ENCODE peak calls at places on chromosomes 12 and 14, in seven cellular contexts. U, T, L, V, D, I and C are unnamed samples.

GRCh38 chr14:95198320-95198719 is 41.0 kb upstream of the DICER1 start:
- DNase-seq in V (no peak), U (no peak), I (no peak), L (no peak), D (peak; percentile 35), T (no peak), C (no peak)

GRCh38 chr14:40447032-40447431 is 1014.8 kb upstream of the FBXO33 start:
- DNase-seq in U (no peak), T (no peak), D (no peak), I (no peak), L (peak; percentile 1), V (no peak), C (no peak)

GRCh38 chr14:91837076-91837475 is 30.3 kb downstream of the TC2N start:
- DNase-seq in T (no peak), I (no peak), L (no peak), V (no peak), D (no peak), U (no peak), C (no peak)

GRCh38 chr14:35539969-35540368 is 6.0 kb downstream of the INSM2 start:
- DNase-seq in U (no peak), I (no peak), V (no peak), T (no peak), L (no peak), D (no peak), C (no peak)

GRCh38 chr14:76456200-76456599 is 80.3 kb downstream of the ESRRB start:
- DNase-seq in L (peak; percentile 82), V (no peak), U (no peak), T (no peak), D (no peak), I (peak; percentile 53), C (peak; percentile 33)

GRCh38 chr12:100458191-100458590 is 15.5 kb upstream of the NR1H4 start:
- DNase-seq in T (no peak), U (no peak), V (no peak), L (no peak), D (no peak), I (no peak), C (no peak)

GRCh38 chr14:61698216-61698980 is 3.1 kb downstream of the HIF1A start:
- DNase-seq in T (no peak), U (no peak), I (no peak), D (no peak), L (peak; percentile 15), V (no peak), C (no peak)

GRCh38 chr12:106160915-106161314 is 22.2 kb upstream of the NUAK1 start:
- DNase-seq in L (no peak), V (no peak), T (no peak), D (no peak), U (no peak), I (no peak), C (no peak)

GRCh38 chr14:25848601-25849000 is 749.2 kb downstream of the NOVA1 start:
- DNase-seq in U (no peak), L (no peak), D (no peak), I (no peak), T (no peak), V (no peak), C (no peak)

GRCh38 chr14:64799555-64799954 is 80.2 kb downstream of the SPTB start:
- DNase-seq in D (no peak), U (no peak), L (no peak), V (no peak), I (no peak), T (no peak), C (no peak)

GRCh38 chr14:98385851-98386250 is 886.1 kb downstream of the BCL11B start:
- DNase-seq in I (no peak), U (no peak), D (no peak), V (no peak), T (no peak), L (no peak), C (no peak)

GRCh38 chr14:78512021-78512420 is 341.8 kb downstream of the NRXN3 start:
- DNase-seq in D (no peak), I (no peak), V (no peak), L (no peak), U (no peak), T (no peak), C (no peak)

GRCh38 chr12:69991683-69992297 is 166.8 kb downstream of the MYRFL start:
- DNase-seq in V (no peak), U (no peak), T (no peak), L (no peak), I (no peak), D (no peak), C (no peak)

GRCh38 chr12:26810330-26810729 is 22.7 kb downstream of the ITPR2 start:
- DNase-seq in D (no peak), I (no peak), L (peak; percentile 29), U (peak; percentile 57), T (peak; percentile 36), V (peak; percentile 28), C (no peak)

GRCh38 chr14:73759183-73759713 is 45.1 kb upstream of the PNMA1 start:
- DNase-seq in I (no peak), U (peak; percentile 87), V (peak; percentile 69), D (peak; percentile 75), L (peak; percentile 68), T (peak; percentile 71), C (no peak)

GRCh38 chr14:98382662-98383061 is 889.3 kb downstream of the BCL11B start:
- DNase-seq in T (no peak), D (no peak), U (no peak), L (no peak), I (no peak), V (no peak), C (no peak)

GRCh38 chr14:72962829-72963312 is 36.6 kb downstream of the DCAF4 start:
- DNase-seq in T (no peak), D (no peak), I (peak; percentile 84), V (no peak), U (no peak), L (peak; percentile 44), C (peak; percentile 54)

GRCh38 chr12:132451172-132451835 is 38.6 kb upstream of the FBRSL1 start:
- DNase-seq in T (no peak), L (no peak), I (no peak), U (no peak), V (peak; percentile 14), D (no peak), C (no peak)

GRCh38 chr14:60175255-60175902 is 10.2 kb upstream of the DHRS7 start:
- DNase-seq in I (no peak), V (no peak), D (no peak), L (no peak), T (no peak), U (no peak), C (no peak)

DNA sequence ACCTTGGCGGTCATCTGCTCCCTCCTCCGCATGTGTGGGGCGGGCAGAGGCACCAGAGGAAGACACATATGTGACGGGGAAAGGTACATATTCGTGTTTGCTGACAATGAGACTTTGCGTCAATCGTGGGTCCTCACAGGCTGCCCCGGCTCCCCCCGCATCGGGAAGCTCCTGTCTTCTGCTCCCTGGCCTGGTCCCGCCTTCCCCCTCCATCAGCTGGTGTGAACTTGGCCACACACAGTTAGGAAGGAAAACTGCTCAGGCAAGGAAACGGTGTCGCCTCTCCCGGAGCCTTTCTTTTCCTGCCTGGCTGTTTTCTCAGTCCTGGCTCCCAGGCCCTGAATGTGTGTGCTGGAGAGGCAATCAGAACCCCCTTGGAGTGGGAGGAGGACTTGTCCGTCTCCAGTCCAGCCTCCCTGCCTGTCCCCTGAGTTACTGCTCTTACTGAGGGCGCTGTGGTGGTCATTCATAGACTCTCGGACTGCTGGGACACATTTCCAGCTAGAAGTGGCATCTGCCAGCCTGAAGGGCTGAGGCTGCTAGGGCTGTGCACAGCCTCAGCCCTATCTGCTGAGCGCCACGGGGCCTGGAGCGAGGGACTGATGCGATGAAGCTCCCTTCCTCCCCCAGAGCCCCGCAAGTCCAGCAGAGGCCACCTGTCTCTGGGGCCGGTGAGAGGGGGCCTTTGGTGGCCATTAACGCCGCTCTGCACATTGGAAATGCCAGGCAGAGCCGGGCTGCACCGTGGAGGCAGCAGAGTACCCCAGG is 44.2 kb upstream of the TSPAN9 start:
- DNase-seq in D (no peak), V (peak; percentile 43), L (no peak), I (no peak), U (no peak), T (no peak), C (no peak)
- H3K27ac ChIP-seq in D (no peak overlapping the region), V (no peak overlapping the region), L (no peak overlapping the region), I (no peak overlapping the region), U (peak overlapping the region; percentile 56), T (no peak overlapping the region), C (no peak overlapping the region)

GRCh38 chr12:122878780-122879612 is 16.9 kb downstream of the VPS37B start:
- DNase-seq in U (no peak), D (no peak), L (no peak), V (no peak), I (no peak), T (no peak), C (no peak)
- H3K4me1 ChIP-seq in U (peaks cover 100% of the 10 kb centered on the region), D (peaks cover 81% of the 10 kb centered on the region), L (peaks cover 8% of the 10 kb centered on the region), V (no peaks in the 10 kb centered on the region), I (no peaks in the 10 kb centered on the region), T (no peaks in the 10 kb centered on the region), C (no peaks in the 10 kb centered on the region)

DNA sequence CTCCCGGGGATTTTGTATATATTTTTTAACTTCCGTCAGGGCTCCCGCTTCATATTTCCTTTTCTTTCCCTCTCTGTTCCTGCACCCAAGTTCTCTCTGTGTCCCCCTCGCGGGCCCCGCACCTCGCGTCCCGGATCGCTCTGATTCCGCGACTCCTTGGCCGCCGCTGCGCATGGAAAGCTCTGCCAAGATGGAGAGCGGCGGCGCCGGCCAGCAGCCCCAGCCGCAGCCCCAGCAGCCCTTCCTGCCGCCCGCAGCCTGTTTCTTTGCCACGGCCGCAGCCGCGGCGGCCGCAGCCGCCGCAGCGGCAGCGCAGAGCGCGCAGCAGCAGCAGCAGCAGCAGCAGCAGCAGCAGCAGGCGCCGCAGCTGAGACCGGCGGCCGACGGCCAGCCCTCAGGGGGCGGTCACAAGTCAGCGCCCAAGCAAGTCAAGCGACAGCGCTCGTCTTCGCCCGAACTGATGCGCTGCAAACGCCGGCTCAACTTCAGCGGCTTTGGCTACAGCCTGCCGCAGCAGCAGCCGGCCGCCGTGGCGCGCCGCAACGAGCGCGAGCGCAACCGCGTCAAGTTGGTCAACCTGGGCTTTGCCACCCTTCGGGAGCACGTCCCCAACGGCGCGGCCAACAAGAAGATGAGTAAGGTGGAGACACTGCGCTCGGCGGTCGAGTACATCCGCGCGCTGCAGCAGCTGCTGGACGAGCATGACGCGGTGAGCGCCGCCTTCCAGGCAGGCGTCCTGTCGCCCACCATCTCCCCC is 777 bp downstream of the ASCL1 start:
- DNase-seq in L (peak; percentile 94), I (peak; percentile 21), D (no peak), U (no peak), T (no peak), V (peak; percentile 46), C (no peak)
- H3K4me3 ChIP-seq in L (peak overlapping the region; percentile 65), I (peak overlapping the region; percentile 53), D (no peak overlapping the region), U (peak overlapping the region; percentile 62), T (peak overlapping the region; percentile 7), V (peak overlapping the region; percentile 30), C (peak overlapping the region; percentile 28)

DNA sequence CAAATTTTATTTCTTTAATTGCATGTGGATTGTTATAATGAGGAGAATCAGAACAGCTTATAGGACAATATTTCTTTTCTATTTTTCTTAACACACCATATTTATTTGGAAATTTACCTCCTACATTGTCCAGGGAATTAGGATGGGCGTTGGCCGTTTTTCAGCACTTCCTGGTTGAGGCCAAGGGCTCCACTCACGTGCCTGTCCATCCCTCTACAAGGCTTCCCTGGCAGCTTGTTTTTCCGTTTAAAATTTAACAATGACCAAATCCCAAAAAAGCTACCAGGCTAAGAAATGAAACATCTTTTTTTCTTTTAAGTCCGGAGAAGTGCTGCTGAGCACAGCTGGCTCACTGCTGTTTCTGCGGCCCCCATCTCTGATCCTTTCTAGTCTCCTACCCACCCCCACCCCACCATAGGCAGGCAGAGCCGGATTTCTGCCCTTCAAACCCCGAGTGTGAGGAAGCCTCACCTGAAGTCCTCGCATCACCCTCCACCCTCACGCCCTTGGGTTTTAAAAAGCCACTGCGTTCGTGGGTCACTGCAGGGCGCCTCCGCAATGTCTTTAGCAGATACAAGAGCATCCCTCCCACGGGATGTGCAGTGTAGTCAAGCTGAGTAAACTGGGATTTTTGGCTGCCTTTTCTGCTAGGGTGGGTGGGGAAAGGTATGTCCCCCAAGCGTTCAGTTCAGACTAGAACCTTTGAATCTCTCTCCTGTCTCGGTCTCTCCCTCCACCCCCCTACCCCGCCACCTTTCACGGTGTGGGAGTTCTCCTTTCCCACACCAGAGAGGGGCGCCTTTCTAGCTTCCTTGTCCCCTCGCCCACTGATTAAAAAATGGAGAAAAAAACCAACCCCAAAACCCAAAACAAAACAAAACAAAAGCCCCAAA is 767 bp upstream of the FAR2 start:
- DNase-seq in U (peak; percentile 42), V (no peak), I (peak; percentile 18), T (peak; percentile 52), L (peak; percentile 13), D (no peak), C (no peak)
- H3K27ac ChIP-seq in U (peak overlapping the region; percentile 88), V (peak overlapping the region; percentile 51), I (no peak overlapping the region), T (peak overlapping the region; percentile 74), L (no peak overlapping the region), D (no peak overlapping the region), C (no peak overlapping the region)